ENCODE peak calls at places on chromosomes 16 and 17, in eight cellular contexts. G, H, J, A, Q, Y, U and C are unnamed samples.

GRCh38 chr17:46191332-46192210 is 1.7 kb downstream of the KANSL1 start:
- DNase-seq in H (no peak), Y (no peak), U (no peak), G (no peak), A (no peak), J (peak), Q (no peak), C (no peak)

GRCh38 chr16:88922114-88922825 is 54.7 kb downstream of the CBFA2T3 start:
- DNase-seq in G (no peak), Q (peak), H (peak), U (no peak), Y (no peak), A (no peak), J (peak), C (peak)

GRCh38 chr16:87806246-87806607 is 40.4 kb upstream of the KLHDC4 start:
- DNase-seq in J (peak), H (no peak), A (peak), G (no peak), Y (no peak), Q (no peak), U (no peak), C (no peak)

GRCh38 chr17:57948555-57949420 is 6.4 kb downstream of the CUEDC1 start:
- DNase-seq in G (no peak), U (no peak), Q (no peak), J (peak), Y (no peak), A (no peak), H (peak), C (peak)

GRCh38 chr17:70313031-70313430 is 143.7 kb downstream of the KCNJ2 start:
- DNase-seq in Y (no peak), Q (no peak), A (no peak), J (no peak), U (no peak), G (no peak), H (no peak), C (no peak)

GRCh38 chr16:28610595-28611270 is 889 bp upstream of the SULT1A1 start:
- DNase-seq in Y (no peak), A (no peak), J (no peak), U (no peak), H (no peak), G (no peak), Q (no peak), C (no peak)

GRCh38 chr17:45869676-45870341 is 24.5 kb upstream of the MAPT start:
- DNase-seq in G (no peak), H (no peak), Y (no peak), A (no peak), U (no peak), J (no peak), Q (no peak), C (no peak)

GRCh38 chr17:3710951-3711383 is 12.7 kb upstream of the HASPIN start:
- DNase-seq in G (no peak), A (peak), U (peak), Y (no peak), H (no peak), Q (no peak), J (peak), C (no peak)

GRCh38 chr16:56513972-56514371 is 5.9 kb downstream of the BBS2 start:
- DNase-seq in Y (peak), H (peak), G (no peak), U (peak), Q (peak), J (peak), A (no peak), C (no peak)

GRCh38 chr17:42918902-42919521 is 18.4 kb downstream of the G6PC1 start:
- DNase-seq in H (no peak), U (no peak), Q (no peak), A (no peak), G (no peak), Y (no peak), J (no peak), C (no peak)

GRCh38 chr16:49980166-49980565 is 44.9 kb upstream of the CNEP1R1 start:
- DNase-seq in Q (no peak), J (peak), U (no peak), Y (no peak), A (no peak), H (no peak), G (no peak), C (no peak)

GRCh38 chr17:46262271-46262670 is 32.7 kb upstream of the LRRC37A start:
- DNase-seq in A (no peak), J (no peak), Q (no peak), H (no peak), Y (no peak), U (no peak), G (no peak), C (no peak)

GRCh38 chr17:2700031-2700490 is 11.5 kb downstream of the CLUH start:
- DNase-seq in A (no peak), G (peak), H (peak), Q (no peak), U (no peak), Y (no peak), J (no peak), C (peak)

GRCh38 chr17:16933317-16934132 is 38.4 kb downstream of the TNFRSF13B start:
- DNase-seq in H (no peak), A (no peak), G (no peak), J (peak), Q (no peak), U (no peak), Y (no peak), C (peak)

GRCh38 chr16:88451586-88452484 is 1.2 kb upstream of the ZFPM1 start:
- DNase-seq in U (no peak), H (peak), J (peak), Q (no peak), A (no peak), Y (no peak), G (no peak), C (no peak)

GRCh38 chr17:77606146-77606864 is 352.2 kb upstream of the TNRC6C start:
- DNase-seq in Q (peak), G (no peak), U (no peak), A (no peak), H (no peak), Y (no peak), J (no peak), C (no peak)

GRCh38 chr17:57257213-57257873 is 1.0 kb downstream of the MSI2 start:
- DNase-seq in U (peak), J (no peak), Q (no peak), Y (no peak), H (no peak), G (no peak), A (no peak), C (no peak)

GRCh38 chr17:27481327-27481726 is 25.1 kb downstream of the KSR1 start:
- DNase-seq in U (peak), G (no peak), J (no peak), Q (no peak), A (no peak), Y (peak), H (no peak), C (no peak)

GRCh38 chr16:51755039-51755501 is 604.0 kb upstream of the SALL1 start:
- DNase-seq in Q (no peak), Y (no peak), H (no peak), J (peak), A (no peak), U (no peak), G (no peak), C (no peak)

GRCh38 chr17:19566176-19566575 is 32.5 kb downstream of the SLC47A1 start:
- DNase-seq in G (no peak), J (no peak), Q (no peak), H (no peak), U (no peak), Y (no peak), A (no peak), C (no peak)

GRCh38 chr16:8971416-8971815 is 7.7 kb upstream of the USP7 start:
- DNase-seq in G (no peak), H (no peak), U (no peak), Q (no peak), Y (no peak), A (no peak), J (no peak), C (no peak)

GRCh38 chr17:56982312-56982711 is 4.4 kb downstream of the SCPEP1 start:
- DNase-seq in Y (no peak), A (no peak), G (no peak), Q (no peak), H (no peak), U (no peak), J (no peak), C (no peak)

GRCh38 chr16:56401482-56401881 is 23.9 kb downstream of the AMFR start:
- DNase-seq in H (no peak), Y (no peak), U (no peak), G (no peak), Q (no peak), A (no peak), J (peak), C (no peak)